ENCODE peak calls at places on chromosomes 2 and 18, in five cellular contexts. X, B, V, N and K are unnamed samples.

GRCh38 chr2:111984213-111984604 is 70.9 kb upstream of the TMEM87B start:
- DNase-seq in N (peak; percentile 60), V (no peak), B (no peak), X (no peak), K (no peak)

GRCh38 chr2:156695595-156695994 is 259.4 kb downstream of the GPD2 start:
- DNase-seq in V (no peak), X (no peak), N (no peak), B (no peak), K (no peak)

GRCh38 chr2:235810297-235810696 is 316.5 kb downstream of the AGAP1 start:
- DNase-seq in B (no peak), X (no peak), N (no peak), V (no peak), K (no peak)

GRCh38 chr18:55878224-55878623 is 290.2 kb upstream of the TCF4 start:
- DNase-seq in X (no peak), N (no peak), V (no peak), B (no peak), K (peak; percentile 8)

GRCh38 chr2:68320118-68320641 is 431 bp upstream of the CNRIP1 start:
- DNase-seq in B (peak; percentile 15), V (no peak), N (peak; percentile 59), X (no peak), K (no peak)

GRCh38 chr18:3879114-3879835 is 429.3 kb downstream of the TGIF1 start:
- DNase-seq in N (no peak), V (no peak), B (no peak), X (no peak), K (no peak)

GRCh38 chr2:217680376-217680775 is 322.4 kb downstream of the TNS1 start:
- DNase-seq in V (no peak), N (no peak), X (no peak), B (no peak), K (no peak)

GRCh38 chr18:62841405-62841804 is 126.1 kb downstream of the PHLPP1 start:
- DNase-seq in X (no peak), N (no peak), V (no peak), B (peak; percentile 49), K (no peak)

GRCh38 chr2:233743464-233744259 is 14.8 kb downstream of the UGT1A3 start:
- DNase-seq in B (no peak), X (no peak), N (no peak), V (no peak), K (no peak)

GRCh38 chr2:241808701-241809382 is at the start of gene NEU4:
- DNase-seq in V (no peak), N (no peak), B (no peak), X (no peak), K (no peak)

GRCh38 chr2:126913329-126913728 is 14.6 kb downstream of the TEX51 start:
- DNase-seq in X (peak; percentile 10), N (no peak), B (no peak), V (no peak), K (no peak)

GRCh38 chr2:233530381-233530780 is 36.2 kb downstream of the USP40 start:
- DNase-seq in X (no peak), N (no peak), V (peak; percentile 55), B (no peak), K (no peak)

GRCh38 chr18:49038423-49038822 is 87.7 kb upstream of the SMAD7 start:
- DNase-seq in B (no peak), V (no peak), N (no peak), X (no peak), K (no peak)

GRCh38 chr2:12702661-12703121 is 14.0 kb upstream of the TRIB2 start:
- DNase-seq in X (no peak), N (peak; percentile 92), V (no peak), B (peak; percentile 38), K (no peak)

GRCh38 chr18:54148151-54148550 is 76.3 kb downstream of the MBD2 start:
- DNase-seq in N (no peak), B (no peak), V (no peak), X (no peak), K (no peak)

GRCh38 chr18:37409870-37410269 is 155.7 kb downstream of the CELF4 start:
- DNase-seq in V (no peak), N (no peak), X (no peak), B (no peak), K (no peak)

GRCh38 chr2:9714630-9715214 is 83.9 kb upstream of the YWHAQ start:
- DNase-seq in B (no peak), N (no peak), V (no peak), X (no peak), K (no peak)

GRCh38 chr2:170396799-170397459 is 219.0 kb downstream of the MYO3B start:
- DNase-seq in B (no peak), N (peak; percentile 14), X (no peak), V (peak; percentile 28), K (no peak)
- TF ChIP-seq CTCF in B (peak; percentile 26), N (peak; percentile 38), X (no peak), V (peak; percentile 48), K (no peak)

GRCh38 chr2:140891614-140892212 is 1239.1 kb downstream of the LRP1B start:
- DNase-seq in N (peak; percentile 28), X (no peak), B (no peak), V (no peak), K (no peak)
- TF ChIP-seq CTCF in N (peak; percentile 55), X (no peak), B (no peak), V (peak; percentile 17), K (no peak)

GRCh38 chr2:140761807-140762206 is 1369.0 kb downstream of the LRP1B start:
- DNase-seq in X (no peak), V (no peak), N (no peak), B (no peak), K (no peak)

GRCh38 chr2:140759431-140760156 is 1371.2 kb downstream of the LRP1B start:
- DNase-seq in N (no peak), B (no peak), X (no peak), V (no peak), K (no peak)
- TF ChIP-seq CTCF in N (no peak), B (no peak), X (no peak), V (no peak), K (no peak)

GRCh38 chr18:22108674-22109073 is 60.7 kb upstream of the GATA6 start:
- DNase-seq in N (peak; percentile 17), V (no peak), X (no peak), B (peak; percentile 50), K (no peak)
- TF ChIP-seq CTCF in N (no peak), V (no peak), X (no peak), B (peak; percentile 33), K (no peak)

DNA sequence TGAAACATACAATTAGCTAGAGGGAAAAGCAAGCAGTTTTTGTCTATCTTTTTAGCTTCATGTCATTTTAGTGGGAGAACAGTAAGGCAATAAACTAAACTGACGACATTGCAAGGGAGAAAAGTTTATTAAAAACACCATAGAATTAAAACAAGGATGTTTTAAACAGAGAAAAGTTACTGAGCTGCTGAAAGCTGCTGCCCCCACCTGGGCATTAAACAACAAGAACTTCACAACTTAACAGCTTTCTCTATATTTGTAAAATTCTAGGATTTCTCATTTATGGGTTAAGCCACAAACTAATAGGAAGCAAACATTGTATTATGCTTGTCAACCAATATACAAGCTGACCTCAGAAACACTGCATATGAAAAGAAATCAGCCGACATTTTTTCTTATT is 289.2 kb downstream of the ERBB4 start:
- DNase-seq in V (peak; percentile 15), N (peak; percentile 48), B (peak; percentile 6), X (no peak), K (no peak)
- TF ChIP-seq CTCF in V (peak; percentile 47), N (peak; percentile 55), B (peak; percentile 11), X (peak; percentile 15), K (no peak)

GRCh38 chr2:43077876-43078275 is 148.5 kb downstream of the ZFP36L2 start:
- DNase-seq in V (no peak), B (no peak), N (no peak), X (peak; percentile 60), K (no peak)
- TF ChIP-seq CTCF in V (no peak), B (no peak), N (no peak), X (no peak), K (no peak)

GRCh38 chr18:79812052-79812451 is 14.3 kb downstream of the KCNG2 start:
- DNase-seq in B (no peak), N (no peak), X (no peak), V (no peak), K (no peak)

GRCh38 chr18:79805211-79805862 is 7.6 kb downstream of the KCNG2 start:
- DNase-seq in N (no peak), B (no peak), V (no peak), X (no peak), K (no peak)

GRCh38 chr18:79805926-79806487 is 8.3 kb downstream of the KCNG2 start:
- DNase-seq in N (no peak), V (no peak), X (no peak), B (no peak), K (no peak)

GRCh38 chr18:79806976-79807841 is 9.5 kb downstream of the KCNG2 start:
- DNase-seq in B (no peak), X (no peak), N (no peak), V (no peak), K (no peak)

DNA sequence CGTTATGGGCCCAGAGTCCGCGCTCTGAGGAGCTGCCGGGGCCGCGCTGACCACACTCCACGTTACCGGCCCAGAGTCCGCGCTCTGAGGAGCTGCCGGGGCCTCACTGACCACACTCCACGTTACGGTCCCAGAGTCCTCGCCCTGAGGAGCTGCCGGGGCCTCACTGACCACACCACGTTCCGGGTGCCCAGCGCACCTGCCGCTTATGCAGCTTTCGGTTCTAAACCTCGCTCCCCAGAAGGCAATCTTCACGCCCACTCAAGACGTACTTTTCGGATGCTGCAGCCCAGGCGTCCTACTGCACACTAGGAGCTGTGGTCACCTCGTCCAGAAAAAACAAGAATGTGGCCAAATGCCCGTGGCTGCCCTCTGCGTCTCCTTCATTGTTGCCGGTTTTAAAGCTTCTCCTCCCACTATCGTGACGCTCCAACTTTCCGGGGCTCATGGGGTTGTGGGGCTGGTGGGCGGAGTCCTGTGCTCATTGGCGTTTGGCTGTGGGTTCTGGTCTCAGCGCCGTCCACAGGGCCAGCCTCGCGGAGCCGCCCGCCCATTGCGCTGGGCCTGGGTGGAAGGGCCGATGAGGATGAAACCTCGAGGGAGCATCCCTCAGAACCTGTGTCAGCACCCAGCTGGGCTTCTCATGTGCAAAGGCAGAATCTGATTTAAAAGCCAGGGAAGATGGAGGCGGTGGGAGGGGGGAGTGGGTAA is 11.9 kb downstream of the KCNG2 start:
- DNase-seq in V (no peak), N (no peak), X (no peak), B (no peak), K (no peak)
- TF ChIP-seq CTCF in V (no peak), N (no peak), X (no peak), B (no peak), K (no peak)

DNA sequence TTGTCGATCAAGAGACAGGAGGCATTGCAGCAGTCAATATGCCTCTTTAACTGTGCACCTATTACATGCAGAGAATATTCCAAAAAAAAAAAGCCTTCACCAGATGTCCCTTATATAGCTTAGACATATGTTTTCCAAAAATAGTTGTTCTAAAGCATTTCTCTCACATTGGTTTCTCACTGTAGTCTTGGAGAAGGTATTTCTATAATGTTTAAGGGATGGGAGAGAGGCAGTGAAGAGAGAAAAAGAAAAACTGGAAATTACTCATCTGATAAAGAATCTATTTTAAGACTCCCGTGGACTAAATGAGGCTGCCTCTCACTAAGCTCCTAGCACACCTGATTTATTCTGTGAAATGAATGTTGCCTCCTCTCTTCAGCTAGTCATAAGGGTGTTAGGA is 98.7 kb upstream of the NCK2 start:
- DNase-seq in X (no peak), N (no peak), B (no peak), V (no peak), K (no peak)
- TF ChIP-seq CTCF in X (no peak), N (no peak), B (no peak), V (no peak), K (no peak)